ENCODE peak calls at places on chromosomes 11 and 22, in eight cellular contexts. Y is tibial artery, R is heart right ventricle, W is cardiac muscle cell, S is sigmoid colon, M is hepatocyte, Q is A673, X is mucosa of descending colon. T is an unnamed sample.
A peak's percentile ranks its signal among the peaks of the same experiment; 100 is the strongest.

GRCh38 chr22:44542561-44543222 is 44.7 kb upstream of the RTL6 start:
- DNase-seq in Y (peak; percentile 53), R (no peak), W (no peak), S (peak; percentile 61), M (no peak), Q (no peak), X (no peak), T (no peak)

GRCh38 chr22:45696227-45696626 is 24.6 kb downstream of the ATXN10 start:
- DNase-seq in Y (no peak), R (no peak), W (no peak), S (no peak), M (no peak), Q (peak; percentile 35), X (no peak), T (no peak)

GRCh38 chr11:73467505-73467904 is 91.3 kb downstream of the RELT start:
- DNase-seq in Y (peak; percentile 70), R (no peak), W (no peak), S (no peak), M (no peak), Q (no peak), X (no peak), T (no peak)

GRCh38 chr22:45608763-45609180 is 62.9 kb upstream of the ATXN10 start:
- DNase-seq in Y (no peak), R (no peak), W (peak; percentile 25), S (no peak), M (no peak), Q (peak; percentile 24), X (no peak), T (no peak)

GRCh38 chr11:95254139-95254704 is 23.2 kb upstream of the SESN3 start:
- DNase-seq in Y (peak; percentile 87), R (peak; percentile 42), W (peak; percentile 93), S (peak; percentile 91), M (peak; percentile 92), Q (peak; percentile 87), X (peak; percentile 86), T (peak; percentile 91)

GRCh38 chr11:14186376-14186775 is 172.6 kb downstream of the RRAS2 start:
- DNase-seq in Y (no peak), R (no peak), W (no peak), S (no peak), M (no peak), Q (no peak), X (no peak), T (no peak)

GRCh38 chr11:20112291-20113146 is 47.8 kb downstream of the DBX1 start:
- DNase-seq in Y (peak; percentile 92), R (peak; percentile 74), W (peak; percentile 94), S (peak; percentile 91), M (peak; percentile 87), Q (peak; percentile 53), X (peak; percentile 74), T (peak; percentile 91)

GRCh38 chr11:44139565-44140313 is 44.3 kb downstream of the EXT2 start:
- DNase-seq in Y (no peak), R (no peak), W (peak; percentile 12), S (no peak), M (no peak), Q (no peak), X (no peak), T (no peak)

GRCh38 chr11:8826901-8827560 is 84.0 kb upstream of the AKIP1 start:
- DNase-seq in Y (no peak), R (no peak), W (peak; percentile 15), S (peak; percentile 5), M (no peak), Q (no peak), X (no peak), T (peak; percentile 34)

GRCh38 chr22:46355369-46355995 is 20.0 kb downstream of the TRMU start:
- DNase-seq in Y (no peak), R (peak; percentile 70), W (peak; percentile 68), S (no peak), M (peak; percentile 83), Q (peak; percentile 81), X (peak; percentile 81), T (no peak)

GRCh38 chr11:44764583-44764982 is 37.8 kb downstream of the TSPAN18 start:
- DNase-seq in Y (peak; percentile 25), R (no peak), W (no peak), S (peak; percentile 35), M (no peak), Q (no peak), X (no peak), T (no peak)

GRCh38 chr11:17498058-17498457 is 21.4 kb upstream of the ABCC8 start:
- DNase-seq in Y (no peak), R (no peak), W (no peak), S (no peak), M (no peak), Q (no peak), X (peak; percentile 33), T (no peak)

GRCh38 chr11:66718320-66718971 is 10.6 kb downstream of the SPTBN2 start:
- DNase-seq in Y (no peak), R (no peak), W (no peak), S (no peak), M (peak; percentile 55), Q (no peak), X (peak; percentile 73), T (no peak)

GRCh38 chr11:76686261-76687079 is 15.9 kb upstream of the LRRC32 start:
- DNase-seq in Y (no peak), R (no peak), W (no peak), S (no peak), M (no peak), Q (no peak), X (no peak), T (no peak)

GRCh38 chr22:25478111-25478510 is 86.4 kb upstream of the GRK3 start:
- DNase-seq in Y (no peak), R (no peak), W (no peak), S (no peak), M (no peak), Q (no peak), X (no peak), T (no peak)

GRCh38 chr22:25477358-25477757 is 87.1 kb upstream of the GRK3 start:
- DNase-seq in Y (no peak), R (no peak), W (no peak), S (no peak), M (no peak), Q (no peak), X (no peak), T (no peak)

GRCh38 chr22:25472382-25472781 is 92.1 kb upstream of the GRK3 start:
- DNase-seq in Y (no peak), R (no peak), W (no peak), S (no peak), M (no peak), Q (no peak), X (no peak), T (no peak)

GRCh38 chr22:25478573-25478972 is 85.9 kb upstream of the GRK3 start:
- DNase-seq in Y (no peak), R (no peak), W (no peak), S (no peak), M (no peak), Q (no peak), X (no peak), T (no peak)

GRCh38 chr22:25475554-25476022 is 88.9 kb upstream of the GRK3 start:
- DNase-seq in Y (no peak), R (no peak), W (peak; percentile 59), S (peak; percentile 72), M (peak; percentile 58), Q (peak; percentile 82), X (no peak), T (no peak)
- H3K4me1 ChIP-seq in Y (peaks cover 19% of the 10 kb centered on the region), R (peaks cover 9% of the 10 kb centered on the region), W (no peaks in the 10 kb centered on the region), S (peaks cover 12% of the 10 kb centered on the region), M (peaks cover 9% of the 10 kb centered on the region), Q (peaks cover 16% of the 10 kb centered on the region), X (no peaks in the 10 kb centered on the region), T (peaks cover 10% of the 10 kb centered on the region)

GRCh38 chr11:39910087-39910486 is 1549.4 kb downstream of the LRRC4C start:
- DNase-seq in Y (no peak), R (no peak), W (no peak), S (no peak), M (no peak), Q (peak; percentile 55), X (no peak), T (no peak)
- H3K9me3 ChIP-seq in Y (no peaks in the 10 kb centered on the region), R (peaks cover 7% of the 10 kb centered on the region), W (no peaks in the 10 kb centered on the region), S (no peaks in the 10 kb centered on the region), M (no peaks in the 10 kb centered on the region), Q (peaks cover 10% of the 10 kb centered on the region), X (no peaks in the 10 kb centered on the region), T (no peaks in the 10 kb centered on the region)

GRCh38 chr22:23393721-23394320 is 186.3 kb downstream of the IGLL1 start:
- DNase-seq in Y (peak; percentile 63), R (no peak), W (no peak), S (peak; percentile 53), M (no peak), Q (no peak), X (no peak), T (no peak)

GRCh38 chr22:23391022-23391421 is 189.1 kb downstream of the IGLL1 start:
- DNase-seq in Y (no peak), R (no peak), W (no peak), S (peak; percentile 34), M (no peak), Q (no peak), X (no peak), T (no peak)

GRCh38 chr22:23389271-23390071 is 190.6 kb downstream of the IGLL1 start:
- DNase-seq in Y (no peak), R (no peak), W (no peak), S (peak; percentile 58), M (no peak), Q (no peak), X (no peak), T (no peak)

GRCh38 chr22:23394525-23395326 is 185.4 kb downstream of the IGLL1 start:
- DNase-seq in Y (no peak), R (no peak), W (no peak), S (peak; percentile 38), M (no peak), Q (no peak), X (no peak), T (no peak)

DNA sequence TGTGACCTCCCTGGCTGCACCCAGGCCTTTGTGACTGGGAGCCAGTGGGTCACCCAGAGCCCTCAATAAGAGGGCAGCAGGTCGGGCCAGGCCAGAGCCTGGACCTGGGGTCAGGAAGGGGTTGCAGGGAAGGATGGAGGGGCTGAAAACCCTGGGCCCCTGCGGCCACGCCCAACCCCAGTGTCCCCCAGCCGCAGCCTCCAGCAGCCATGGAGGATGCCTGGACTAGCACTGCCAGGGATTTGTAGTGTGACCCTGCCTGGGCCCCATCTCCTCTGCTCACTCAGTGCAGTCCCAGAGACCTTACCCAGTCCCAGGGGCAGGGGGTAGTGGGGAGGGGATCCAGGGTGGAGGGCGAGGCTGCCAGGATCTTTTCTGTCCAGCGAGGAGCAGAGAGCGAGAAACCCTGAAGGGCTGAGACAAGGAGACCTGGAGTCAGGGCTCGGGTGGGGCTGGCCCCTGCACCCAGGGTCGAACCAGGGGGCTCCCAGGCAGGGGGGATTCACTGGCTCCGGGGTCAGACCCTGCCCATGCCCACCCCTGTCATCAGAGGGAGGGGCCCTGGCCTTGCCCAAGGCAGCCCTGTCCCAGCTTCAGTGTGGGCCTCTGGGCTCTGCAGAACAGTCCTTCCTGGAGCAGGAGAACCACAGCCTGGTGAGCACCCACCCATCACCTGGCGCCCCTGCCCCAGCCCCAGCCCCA is 187.5 kb downstream of the IGLL1 start:
- DNase-seq in Y (peak; percentile 51), R (no peak), W (no peak), S (peak; percentile 51), M (no peak), Q (no peak), X (no peak), T (no peak)
- TF ChIP-seq CTCF in Y (no peak), R (no peak), W (no peak), S (no peak), M (no peak), Q (no peak), X (no peak), T (no peak)

DNA sequence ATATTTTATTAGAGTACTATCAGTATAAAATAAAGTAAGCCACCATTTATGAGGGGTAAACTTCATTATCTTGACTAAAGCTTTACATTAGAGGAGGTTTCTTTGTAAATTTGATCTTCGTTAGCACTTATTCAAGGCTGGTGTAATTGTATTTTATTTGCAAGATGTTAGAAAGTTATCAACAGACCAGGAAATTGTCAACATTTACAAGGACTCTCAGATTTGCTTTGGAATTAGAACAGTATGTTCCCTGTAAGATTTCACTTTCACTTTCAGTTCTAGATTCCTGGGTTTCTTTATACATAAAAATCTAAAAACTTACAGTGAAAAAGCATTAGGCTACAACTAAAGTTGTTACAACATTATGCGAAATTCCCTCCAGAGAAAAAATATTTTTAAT is 4.6 kb upstream of the BIRC3 start:
- DNase-seq in Y (no peak), R (no peak), W (no peak), S (no peak), M (no peak), Q (no peak), X (no peak), T (no peak)
- H3K4me1 ChIP-seq in Y (peaks cover 13% of the 10 kb centered on the region), R (peaks cover 3% of the 10 kb centered on the region), W (no peaks in the 10 kb centered on the region), S (peaks cover 5% of the 10 kb centered on the region), M (peaks cover 19% of the 10 kb centered on the region), Q (peaks cover 14% of the 10 kb centered on the region), X (peaks cover 8% of the 10 kb centered on the region), T (peaks cover 9% of the 10 kb centered on the region)